ENCODE peak calls at places on chromosomes 7 and 10, in four cellular contexts. One of them, this sample, is unnamed. For H3K4me1, the result is how much of the 10 kb centered on the place peaks cover.

GRCh38 chr7:41916450-41916927 is 213.6 kb upstream of the INHBA start:
- DNase-seq in pancreas: no peak
- DNase-seq in upper lobe of right lung: no peak
- DNase-seq in CD8-positive, alpha-beta T cell: no peak
- DNase-seq in this sample: peak

GRCh38 chr7:36677769-36678435 is 46.4 kb downstream of the AOAH start:
- DNase-seq in CD8-positive, alpha-beta T cell: no peak
- DNase-seq in pancreas: no peak
- DNase-seq in upper lobe of right lung: no peak
- DNase-seq in this sample: no peak

GRCh38 chr10:98268694-98269386 is 846 bp upstream of the LOXL4 start:
- DNase-seq in CD8-positive, alpha-beta T cell: no peak
- DNase-seq in upper lobe of right lung: no peak
- DNase-seq in pancreas: no peak
- DNase-seq in this sample: no peak

GRCh38 chr10:2772791-2773644 is 294.3 kb upstream of the PFKP start:
- DNase-seq in pancreas: no peak
- DNase-seq in upper lobe of right lung: no peak
- DNase-seq in CD8-positive, alpha-beta T cell: no peak
- DNase-seq in this sample: no peak

GRCh38 chr10:103855424-103855823 is at the start of gene SH3PXD2A:
- DNase-seq in CD8-positive, alpha-beta T cell: no peak
- DNase-seq in upper lobe of right lung: peak
- DNase-seq in pancreas: peak
- DNase-seq in this sample: peak

GRCh38 chr10:124732931-124733536 is 11.1 kb downstream of the FAM53B start:
- DNase-seq in pancreas: no peak
- DNase-seq in upper lobe of right lung: peak
- DNase-seq in CD8-positive, alpha-beta T cell: no peak
- DNase-seq in this sample: no peak

GRCh38 chr7:95476904-95477594 is 8.7 kb upstream of the ASB4 start:
- DNase-seq in pancreas: peak
- DNase-seq in CD8-positive, alpha-beta T cell: peak
- DNase-seq in upper lobe of right lung: no peak
- DNase-seq in this sample: peak

GRCh38 chr10:47241256-47241655 is 58.7 kb upstream of the GDF10 start:
- DNase-seq in upper lobe of right lung: no peak
- DNase-seq in pancreas: no peak
- DNase-seq in CD8-positive, alpha-beta T cell: no peak
- DNase-seq in this sample: no peak

GRCh38 chr10:110656612-110657011 is 12.5 kb downstream of the RBM20 start:
- DNase-seq in upper lobe of right lung: no peak
- DNase-seq in pancreas: no peak
- DNase-seq in CD8-positive, alpha-beta T cell: no peak
- DNase-seq in this sample: no peak

GRCh38 chr7:76267107-76267834 is 35.2 kb upstream of the HSPB1 start:
- DNase-seq in CD8-positive, alpha-beta T cell: no peak
- DNase-seq in pancreas: no peak
- DNase-seq in upper lobe of right lung: no peak
- DNase-seq in this sample: no peak

GRCh38 chr10:133257489-133258065 is 19.1 kb downstream of the ADAM8 start:
- DNase-seq in upper lobe of right lung: peak
- DNase-seq in CD8-positive, alpha-beta T cell: no peak
- DNase-seq in pancreas: peak
- DNase-seq in this sample: peak

GRCh38 chr10:68955414-68955785 is 570 bp upstream of the DDX21 start:
- DNase-seq in pancreas: peak
- DNase-seq in CD8-positive, alpha-beta T cell: no peak
- DNase-seq in upper lobe of right lung: no peak
- DNase-seq in this sample: no peak

GRCh38 chr10:125060038-125060437 is 100.3 kb downstream of the CTBP2 start:
- DNase-seq in upper lobe of right lung: no peak
- DNase-seq in pancreas: no peak
- DNase-seq in CD8-positive, alpha-beta T cell: no peak
- DNase-seq in this sample: no peak

GRCh38 chr10:129877773-129878371 is 86.2 kb downstream of the EBF3 start:
- DNase-seq in CD8-positive, alpha-beta T cell: no peak
- DNase-seq in pancreas: no peak
- DNase-seq in upper lobe of right lung: no peak
- DNase-seq in this sample: peak

GRCh38 chr7:926061-927030 is 28.1 kb downstream of the ADAP1 start:
- DNase-seq in upper lobe of right lung: peak
- DNase-seq in pancreas: no peak
- DNase-seq in CD8-positive, alpha-beta T cell: no peak
- DNase-seq in this sample: no peak

GRCh38 chr10:52359466-52359865 is 45.4 kb downstream of the DKK1 start:
- DNase-seq in CD8-positive, alpha-beta T cell: no peak
- DNase-seq in pancreas: no peak
- DNase-seq in upper lobe of right lung: no peak
- DNase-seq in this sample: no peak

GRCh38 chr10:128102480-128103228 is 23.6 kb downstream of the MKI67 start:
- DNase-seq in pancreas: no peak
- DNase-seq in CD8-positive, alpha-beta T cell: no peak
- DNase-seq in upper lobe of right lung: peak
- DNase-seq in this sample: no peak

GRCh38 chr10:124601016-124601415 is 139.4 kb downstream of the LHPP start:
- DNase-seq in pancreas: no peak
- DNase-seq in upper lobe of right lung: no peak
- DNase-seq in CD8-positive, alpha-beta T cell: no peak
- DNase-seq in this sample: no peak

GRCh38 chr10:33478089-33478674 is 143.7 kb upstream of the NRP1 start:
- DNase-seq in upper lobe of right lung: no peak
- DNase-seq in CD8-positive, alpha-beta T cell: no peak
- DNase-seq in pancreas: no peak
- DNase-seq in this sample: no peak

GRCh38 chr7:43926193-43927043 is at the start of gene UBE2D4:
- DNase-seq in pancreas: peak
- DNase-seq in upper lobe of right lung: peak
- DNase-seq in CD8-positive, alpha-beta T cell: peak
- DNase-seq in this sample: peak

GRCh38 chr7:42035205-42035604 is 201.8 kb downstream of the GLI3 start:
- DNase-seq in upper lobe of right lung: no peak
- DNase-seq in pancreas: no peak
- DNase-seq in CD8-positive, alpha-beta T cell: no peak
- DNase-seq in this sample: no peak

GRCh38 chr10:130265542-130265941 is 129.4 kb downstream of the GLRX3 start:
- DNase-seq in upper lobe of right lung: no peak
- DNase-seq in CD8-positive, alpha-beta T cell: no peak
- DNase-seq in pancreas: no peak
- DNase-seq in this sample: no peak

GRCh38 chr7:37037286-37037685 is 313.0 kb upstream of the AOAH start:
- DNase-seq in upper lobe of right lung: no peak
- DNase-seq in pancreas: no peak
- DNase-seq in CD8-positive, alpha-beta T cell: no peak
- DNase-seq in this sample: no peak

GRCh38 chr7:144384555-144385245 is 18.8 kb downstream of the NOBOX start:
- DNase-seq in upper lobe of right lung: no peak
- DNase-seq in CD8-positive, alpha-beta T cell: no peak
- DNase-seq in pancreas: no peak
- DNase-seq in this sample: no peak

GRCh38 chr7:2162959-2163358 is 69.8 kb downstream of the MAD1L1 start:
- DNase-seq in upper lobe of right lung: peak
- DNase-seq in CD8-positive, alpha-beta T cell: no peak
- DNase-seq in pancreas: no peak
- DNase-seq in this sample: no peak

GRCh38 chr10:12186324-12186723 is 9.4 kb downstream of the NUDT5 start:
- DNase-seq in upper lobe of right lung: no peak
- DNase-seq in CD8-positive, alpha-beta T cell: no peak
- DNase-seq in pancreas: no peak
- DNase-seq in this sample: no peak

GRCh38 chr7:98286093-98286525 is 4.6 kb downstream of the BRI3 start:
- DNase-seq in pancreas: peak
- DNase-seq in upper lobe of right lung: peak
- DNase-seq in CD8-positive, alpha-beta T cell: no peak
- DNase-seq in this sample: no peak
- H3K4me1 ChIP-seq in pancreas: half or more
- H3K4me1 ChIP-seq in upper lobe of right lung: half or more
- H3K4me1 ChIP-seq in CD8-positive, alpha-beta T cell: under half
- H3K4me1 ChIP-seq in this sample: under half

GRCh38 chr7:141752634-141753033 is 11.3 kb upstream of the TAS2R3 start:
- DNase-seq in pancreas: no peak
- DNase-seq in upper lobe of right lung: no peak
- DNase-seq in CD8-positive, alpha-beta T cell: no peak
- DNase-seq in this sample: peak
- TF ChIP-seq CTCF in pancreas: no peak
- TF ChIP-seq CTCF in upper lobe of right lung: peak
- TF ChIP-seq CTCF in CD8-positive, alpha-beta T cell: peak
- TF ChIP-seq CTCF in this sample: peak

DNA sequence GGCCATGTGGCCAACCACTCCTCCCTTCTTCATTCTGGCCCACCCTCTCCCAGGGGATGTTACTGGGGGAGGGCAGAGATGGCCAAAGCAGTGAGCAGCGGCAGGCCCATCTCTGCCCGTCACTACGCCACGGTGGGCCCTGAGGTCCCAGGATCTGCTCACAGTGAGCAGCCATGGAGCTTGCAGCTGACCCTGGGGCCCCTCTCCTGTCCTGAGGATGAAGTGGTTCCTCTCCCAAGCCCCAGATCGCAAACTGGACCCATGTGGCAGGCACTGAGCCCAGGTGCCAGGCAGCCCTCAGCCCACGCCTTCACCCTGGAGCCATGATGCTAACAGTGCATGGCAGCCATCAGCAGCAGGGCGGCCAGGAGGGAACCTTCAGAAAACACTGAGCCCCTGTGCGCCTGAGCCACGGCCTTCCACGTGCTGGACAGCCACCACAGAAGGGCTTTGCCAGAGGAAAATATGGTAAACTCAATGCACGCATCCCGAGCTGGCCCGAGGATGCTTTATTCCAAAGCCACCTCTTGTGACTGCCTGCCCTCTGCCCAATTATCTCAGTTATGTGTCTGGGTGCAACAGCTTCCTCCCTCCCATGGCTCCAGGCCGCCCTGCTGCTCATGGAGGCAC is 485.7 kb downstream of the PTPRN2 start:
- DNase-seq in pancreas: no peak
- DNase-seq in CD8-positive, alpha-beta T cell: no peak
- DNase-seq in upper lobe of right lung: no peak
- DNase-seq in this sample: no peak
- H3K27ac ChIP-seq in pancreas: no peak
- H3K27ac ChIP-seq in CD8-positive, alpha-beta T cell: no peak
- H3K27ac ChIP-seq in upper lobe of right lung: no peak
- H3K27ac ChIP-seq in this sample: no peak

DNA sequence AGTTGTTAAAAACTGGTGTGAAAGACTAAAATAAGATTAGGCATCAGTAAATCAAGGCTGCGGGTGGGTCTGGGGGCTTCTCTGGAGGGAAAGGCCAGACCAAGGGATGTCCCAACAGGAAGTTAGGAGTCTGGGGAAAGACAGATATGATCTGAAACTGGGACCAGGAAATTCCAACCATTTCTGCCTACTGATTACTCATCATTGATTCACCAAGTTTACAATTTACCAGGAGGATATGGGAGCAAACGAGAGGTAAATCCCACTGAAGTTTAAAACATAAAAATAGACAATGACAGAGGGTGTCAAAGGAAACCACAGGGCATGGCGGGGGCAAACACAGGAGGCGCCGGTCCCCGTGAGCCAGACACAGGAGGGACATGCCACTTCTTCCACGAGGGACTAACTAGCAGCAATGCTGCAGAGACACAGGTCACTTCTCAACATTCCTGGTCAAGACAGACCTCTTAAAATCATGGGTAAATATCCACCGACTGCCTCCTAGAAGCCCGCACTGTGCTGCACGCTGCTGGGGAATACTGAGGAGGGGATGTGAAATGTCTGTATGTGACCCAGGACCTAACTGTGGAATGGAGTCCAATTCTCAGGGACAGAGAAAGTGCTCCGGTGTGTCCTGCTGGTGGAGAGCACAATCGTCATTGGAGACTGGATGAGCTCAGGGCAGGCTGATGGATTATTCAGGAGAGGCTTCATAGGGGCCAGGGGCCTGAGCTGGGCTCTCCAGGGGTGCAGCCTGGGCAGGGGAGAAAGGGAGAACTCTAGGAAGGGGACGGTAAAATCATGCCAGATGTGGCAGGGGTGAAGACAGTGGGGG is 153.4 kb upstream of the KLF14 start:
- DNase-seq in pancreas: no peak
- DNase-seq in upper lobe of right lung: no peak
- DNase-seq in CD8-positive, alpha-beta T cell: no peak
- DNase-seq in this sample: peak
- H3K4me1 ChIP-seq in pancreas: under half
- H3K4me1 ChIP-seq in upper lobe of right lung: under half
- H3K4me1 ChIP-seq in CD8-positive, alpha-beta T cell: under half
- H3K4me1 ChIP-seq in this sample: half or more

DNA sequence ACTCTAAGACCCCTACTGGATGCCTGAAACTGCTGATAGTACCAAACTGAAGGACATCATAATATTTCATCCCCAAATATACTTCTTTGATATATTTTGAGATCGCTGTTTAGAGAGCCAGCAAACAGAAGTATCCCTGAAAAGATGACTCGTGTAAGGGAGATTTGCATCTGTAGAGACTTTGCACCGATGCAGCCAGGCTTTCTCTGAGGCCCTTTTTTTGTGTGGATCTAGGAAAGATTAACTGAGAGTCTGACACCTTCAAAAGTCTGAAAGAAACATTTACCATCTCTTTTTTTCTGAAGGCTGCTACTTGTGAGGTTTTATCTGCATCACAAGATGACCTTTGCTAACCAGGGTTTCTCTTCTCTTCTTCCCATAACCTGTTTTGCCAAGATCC is 717.2 kb upstream of the MBL2 start:
- DNase-seq in pancreas: no peak
- DNase-seq in CD8-positive, alpha-beta T cell: no peak
- DNase-seq in upper lobe of right lung: no peak
- DNase-seq in this sample: no peak
- TF ChIP-seq CTCF in pancreas: no peak
- TF ChIP-seq CTCF in CD8-positive, alpha-beta T cell: no peak
- TF ChIP-seq CTCF in upper lobe of right lung: no peak
- TF ChIP-seq CTCF in this sample: no peak

DNA sequence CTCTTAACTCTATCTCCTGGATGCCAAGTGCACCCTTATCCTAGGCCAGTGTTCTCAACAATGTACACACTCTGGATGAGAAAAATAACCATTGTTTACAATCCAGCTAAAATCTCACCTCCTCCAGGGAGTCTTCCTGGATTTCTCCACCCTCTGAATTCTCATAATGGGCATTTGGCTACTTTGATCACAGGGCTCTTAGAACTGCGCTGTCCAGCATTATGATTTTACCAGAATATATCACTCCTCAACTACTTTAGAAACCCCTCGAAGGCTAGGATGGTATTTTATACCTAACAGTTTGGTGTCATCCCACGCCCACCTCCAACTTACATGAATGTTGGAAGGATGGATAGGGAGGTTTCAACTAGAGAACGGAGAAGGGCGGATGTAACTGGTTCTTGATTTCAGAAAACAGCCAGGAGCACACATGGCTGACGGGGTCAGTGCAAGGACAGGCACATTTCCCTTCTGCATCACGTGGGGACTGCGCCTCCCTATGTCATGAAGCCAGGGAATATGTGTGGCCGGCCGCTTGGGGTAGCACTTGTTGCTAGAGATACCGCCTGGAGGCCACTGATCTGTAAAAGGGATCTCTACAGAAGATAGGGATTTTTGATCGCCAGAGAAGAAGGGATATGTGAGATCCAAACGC is 1.2 kb upstream of the ATP6V0E2 start:
- DNase-seq in pancreas: peak
- DNase-seq in CD8-positive, alpha-beta T cell: no peak
- DNase-seq in upper lobe of right lung: peak
- DNase-seq in this sample: peak
- H3K27ac ChIP-seq in pancreas: peak
- H3K27ac ChIP-seq in CD8-positive, alpha-beta T cell: peak
- H3K27ac ChIP-seq in upper lobe of right lung: peak
- H3K27ac ChIP-seq in this sample: no peak

GRCh38 chr7:105941596-105941995 is 21.5 kb upstream of the CDHR3 start:
- DNase-seq in CD8-positive, alpha-beta T cell: no peak
- DNase-seq in upper lobe of right lung: no peak
- DNase-seq in pancreas: no peak
- DNase-seq in this sample: no peak
- H3K4me1 ChIP-seq in CD8-positive, alpha-beta T cell: under half
- H3K4me1 ChIP-seq in upper lobe of right lung: under half
- H3K4me1 ChIP-seq in pancreas: under half
- H3K4me1 ChIP-seq in this sample: under half